ENCODE peak calls at places on chromosomes 1 and 21, in ten cellular contexts. Q is right atrium auricular region, C is fibroblast of pulmonary artery, Z is CD14-positive monocyte, W is A549, L is esophagus muscularis mucosa, U is lower leg skin, M is heart left ventricle, A is foreskin fibroblast, P is cardiac muscle cell. D is an unnamed sample.

GRCh38 chr1:189513091-189513490 is 964.6 kb downstream of the BRINP3 start:
- DNase-seq in Q (no peak), C (no peak), Z (peak), W (no peak), L (no peak), U (no peak), M (no peak), A (no peak), P (no peak), D (no peak)

GRCh38 chr1:153880962-153881361 is 41.8 kb downstream of the GATAD2B start:
- DNase-seq in Q (peak), C (peak), Z (peak), W (peak), L (peak), U (peak), M (peak), A (peak), P (peak), D (peak)

GRCh38 chr21:17454315-17455027 is 58.4 kb upstream of the CXADR start:
- DNase-seq in Q (no peak), C (peak), Z (no peak), W (peak), L (peak), U (peak), M (peak), A (peak), P (peak), D (peak)

GRCh38 chr1:153494976-153495535 is 34.6 kb upstream of the S100A7 start:
- DNase-seq in Q (no peak), C (peak), Z (peak), W (peak), L (no peak), U (peak), M (peak), A (no peak), P (peak), D (peak)

GRCh38 chr1:15997637-15998280 is 6.3 kb upstream of the SRARP start:
- DNase-seq in Q (no peak), C (no peak), Z (no peak), W (no peak), L (no peak), U (no peak), M (no peak), A (no peak), P (no peak), D (no peak)

GRCh38 chr1:110136911-110137310 is 13.4 kb upstream of the SLC6A17 start:
- DNase-seq in Q (no peak), C (no peak), Z (no peak), W (no peak), L (no peak), U (no peak), M (no peak), A (no peak), P (no peak), D (no peak)

GRCh38 chr1:203103201-203103600 is 17.4 kb upstream of the MYOG start:
- DNase-seq in Q (peak), C (no peak), Z (no peak), W (no peak), L (no peak), U (peak), M (no peak), A (no peak), P (no peak), D (no peak)

GRCh38 chr1:33002006-33002405 is 34.7 kb downstream of the AK2 start:
- DNase-seq in Q (no peak), C (no peak), Z (no peak), W (no peak), L (no peak), U (no peak), M (no peak), A (no peak), P (no peak), D (no peak)

GRCh38 chr1:24683713-24684162 is 40.6 kb downstream of the SRRM1 start:
- DNase-seq in Q (no peak), C (peak), Z (no peak), W (peak), L (no peak), U (no peak), M (no peak), A (peak), P (peak), D (no peak)

GRCh38 chr1:234538930-234539649 is 60.1 kb upstream of the TARBP1 start:
- DNase-seq in Q (peak), C (no peak), Z (no peak), W (no peak), L (no peak), U (peak), M (peak), A (no peak), P (no peak), D (no peak)

GRCh38 chr1:91793877-91794276 is 92.1 kb downstream of the TGFBR3 start:
- DNase-seq in Q (no peak), C (no peak), Z (no peak), W (no peak), L (no peak), U (no peak), M (no peak), A (no peak), P (no peak), D (no peak)

GRCh38 chr1:24959623-24959975 is 29.5 kb upstream of the RUNX3 start:
- DNase-seq in Q (no peak), C (no peak), Z (no peak), W (no peak), L (no peak), U (no peak), M (no peak), A (no peak), P (no peak), D (no peak)

GRCh38 chr1:165501351-165501974 is 42.3 kb upstream of the LRRC52 start:
- DNase-seq in Q (no peak), C (no peak), Z (no peak), W (no peak), L (peak), U (no peak), M (no peak), A (no peak), P (no peak), D (no peak)

GRCh38 chr1:41221995-41222991 is 19.8 kb downstream of the SCMH1 start:
- DNase-seq in Q (no peak), C (peak), Z (no peak), W (no peak), L (no peak), U (no peak), M (no peak), A (no peak), P (peak), D (no peak)

GRCh38 chr1:228941673-228942072 is 206.4 kb downstream of the RHOU start:
- DNase-seq in Q (no peak), C (no peak), Z (no peak), W (no peak), L (no peak), U (no peak), M (no peak), A (no peak), P (no peak), D (no peak)

GRCh38 chr1:161196521-161197451 is 2.1 kb downstream of the ADAMTS4 start:
- DNase-seq in Q (no peak), C (peak), Z (no peak), W (no peak), L (no peak), U (no peak), M (peak), A (peak), P (peak), D (no peak)

GRCh38 chr1:25020173-25020840 is 90.2 kb upstream of the RUNX3 start:
- DNase-seq in Q (no peak), C (no peak), Z (no peak), W (no peak), L (no peak), U (no peak), M (no peak), A (no peak), P (no peak), D (no peak)

GRCh38 chr1:79373481-79374132 is 367.1 kb upstream of the ADGRL4 start:
- DNase-seq in Q (no peak), C (peak), Z (no peak), W (no peak), L (no peak), U (no peak), M (no peak), A (peak), P (peak), D (no peak)

GRCh38 chr1:93255222-93256079 is 74.9 kb downstream of the CCDC18 start:
- DNase-seq in Q (no peak), C (peak), Z (no peak), W (no peak), L (no peak), U (no peak), M (no peak), A (peak), P (peak), D (no peak)

GRCh38 chr1:202584707-202585590 is 125.3 kb downstream of the SYT2 start:
- DNase-seq in Q (no peak), C (no peak), Z (no peak), W (no peak), L (no peak), U (no peak), M (no peak), A (no peak), P (no peak), D (no peak)

GRCh38 chr1:19205403-19205802 is 4.7 kb downstream of the UBR4 start:
- DNase-seq in Q (no peak), C (no peak), Z (no peak), W (no peak), L (no peak), U (no peak), M (no peak), A (no peak), P (no peak), D (no peak)

GRCh38 chr1:235601087-235601486 is 48.5 kb downstream of the GNG4 start:
- DNase-seq in Q (no peak), C (peak), Z (no peak), W (peak), L (no peak), U (no peak), M (no peak), A (no peak), P (peak), D (no peak)

GRCh38 chr1:235599536-235599935 is 50.0 kb downstream of the GNG4 start:
- DNase-seq in Q (no peak), C (no peak), Z (no peak), W (peak), L (no peak), U (no peak), M (no peak), A (no peak), P (no peak), D (no peak)

GRCh38 chr1:235595079-235595478 is 54.5 kb downstream of the GNG4 start:
- DNase-seq in Q (no peak), C (no peak), Z (no peak), W (no peak), L (no peak), U (no peak), M (no peak), A (no peak), P (no peak), D (no peak)

DNA sequence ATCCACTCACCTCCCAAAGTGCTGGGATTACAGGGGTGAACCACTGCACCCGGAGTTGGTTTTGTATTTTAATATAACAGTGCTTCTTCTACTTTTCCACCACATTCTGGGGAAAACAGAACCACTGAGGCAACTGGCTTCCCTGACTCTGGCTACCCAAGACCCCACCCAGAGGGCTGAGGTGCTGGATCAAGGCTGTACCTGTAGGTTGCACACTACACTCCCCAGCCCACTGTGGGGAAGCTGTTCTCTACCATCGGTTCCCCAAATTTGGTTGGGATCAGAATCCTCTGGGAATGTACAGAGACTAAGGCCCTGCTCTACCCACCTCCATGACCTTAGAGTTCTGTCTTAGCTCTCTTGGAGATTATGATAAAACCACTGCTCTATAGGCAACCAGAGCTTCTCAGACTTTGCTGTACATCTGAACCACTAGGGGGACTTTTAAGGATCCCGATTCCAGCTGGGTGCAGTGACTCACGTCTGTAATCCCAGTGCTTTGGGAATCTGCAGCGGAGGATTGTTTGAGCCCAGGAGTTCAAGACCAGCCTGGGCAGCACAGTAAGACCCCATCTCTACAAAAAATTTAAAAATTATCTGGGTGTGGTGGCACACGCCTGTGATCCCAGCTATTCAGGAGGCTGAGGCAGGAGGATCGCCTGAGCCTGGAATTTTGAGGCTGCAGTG is 51.6 kb downstream of the GNG4 start:
- DNase-seq in Q (no peak), C (peak), Z (no peak), W (peak), L (no peak), U (no peak), M (no peak), A (peak), P (peak), D (no peak)
- TF ChIP-seq CTCF in Q (no peak), C (peak), Z (peak), W (peak), L (no peak), U (no peak), M (peak), A (peak), P (peak), D (peak)

GRCh38 chr1:198553017-198553416 is 12.5 kb upstream of the ATP6V1G3 start:
- DNase-seq in Q (no peak), C (no peak), Z (no peak), W (no peak), L (no peak), U (no peak), M (no peak), A (no peak), P (no peak), D (no peak)
- TF ChIP-seq CTCF in Q (no peak), C (no peak), Z (no peak), W (no peak), L (no peak), U (no peak), M (no peak), A (no peak), P (no peak), D (peak)

DNA sequence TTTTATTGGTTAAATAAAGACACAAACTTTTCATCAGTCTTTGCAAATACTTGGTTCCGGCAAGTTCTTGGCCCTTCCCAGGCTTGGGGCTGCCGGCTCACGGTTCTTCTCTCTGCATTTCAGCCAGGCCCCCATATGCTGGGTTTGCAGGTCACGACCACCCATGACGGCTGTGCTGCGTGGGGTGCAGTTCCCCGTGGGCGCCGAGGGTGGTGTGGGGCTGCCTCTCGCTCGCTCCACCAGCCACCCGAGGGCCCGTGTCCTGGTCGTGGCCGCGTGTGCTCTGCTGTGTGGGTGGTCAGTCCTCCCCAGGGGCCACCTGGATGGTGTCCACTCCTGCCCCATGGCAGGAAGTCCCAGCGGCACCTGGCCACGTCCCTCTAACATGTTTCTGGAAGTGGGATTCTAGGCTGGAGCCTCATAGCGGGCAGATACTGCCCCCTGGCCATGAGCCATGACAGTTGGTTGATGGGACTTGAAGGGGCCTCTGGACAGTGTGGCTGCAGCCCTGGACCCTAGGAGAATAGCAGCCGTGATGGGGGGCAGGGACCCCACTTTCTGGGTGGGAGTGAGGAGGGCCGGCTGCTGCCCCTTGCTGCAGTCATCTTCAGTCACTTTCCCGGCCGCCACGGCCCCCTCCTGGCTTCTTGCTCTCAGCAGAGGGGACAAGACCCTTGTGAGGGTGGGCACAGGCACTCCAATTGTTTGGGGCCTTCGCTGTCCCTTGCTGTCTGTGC is 46.3 kb downstream of the SKI start:
- DNase-seq in Q (no peak), C (no peak), Z (no peak), W (no peak), L (no peak), U (no peak), M (no peak), A (no peak), P (no peak), D (no peak)
- TF ChIP-seq CTCF in Q (peak), C (no peak), Z (no peak), W (no peak), L (no peak), U (no peak), M (no peak), A (no peak), P (no peak), D (no peak)

GRCh38 chr21:42495765-42496119 is 282 bp downstream of the RSPH1 start:
- DNase-seq in Q (no peak), C (peak), Z (no peak), W (no peak), L (no peak), U (no peak), M (no peak), A (peak), P (peak), D (no peak)

GRCh38 chr21:42493109-42494060 is 2.6 kb downstream of the RSPH1 start:
- DNase-seq in Q (peak), C (no peak), Z (no peak), W (no peak), L (no peak), U (no peak), M (no peak), A (no peak), P (no peak), D (peak)

GRCh38 chr21:42496120-42496838 is at the start of gene RSPH1:
- DNase-seq in Q (peak), C (peak), Z (peak), W (peak), L (peak), U (peak), M (peak), A (peak), P (peak), D (peak)

GRCh38 chr21:42496839-42497202 is 797 bp upstream of the RSPH1 start:
- DNase-seq in Q (no peak), C (no peak), Z (no peak), W (peak), L (no peak), U (no peak), M (no peak), A (no peak), P (peak), D (no peak)

DNA sequence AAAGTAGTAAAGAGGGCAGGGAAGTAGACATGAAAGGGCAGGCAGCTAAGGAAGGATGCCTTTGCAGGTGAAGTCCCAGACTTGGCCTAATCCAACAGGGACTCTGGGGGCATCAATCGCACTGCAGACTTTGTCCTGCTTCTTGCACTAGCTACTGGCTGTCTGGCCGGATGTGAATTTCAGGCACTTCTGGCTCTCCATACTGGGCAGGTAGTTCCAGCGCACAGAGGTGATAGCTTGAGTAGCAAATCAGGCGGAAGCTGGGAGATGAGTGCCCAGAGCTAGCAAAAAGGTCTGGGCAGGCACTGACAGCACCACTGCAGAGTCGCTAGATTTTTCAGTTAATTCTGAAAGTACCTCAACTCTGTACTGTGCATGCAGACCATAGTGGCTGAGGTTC is 997 bp downstream of the RSPH1 start:
- DNase-seq in Q (no peak), C (no peak), Z (no peak), W (no peak), L (no peak), U (no peak), M (no peak), A (no peak), P (no peak), D (no peak)
- TF ChIP-seq CTCF in Q (no peak), C (no peak), Z (no peak), W (no peak), L (no peak), U (no peak), M (no peak), A (no peak), P (no peak), D (no peak)

DNA sequence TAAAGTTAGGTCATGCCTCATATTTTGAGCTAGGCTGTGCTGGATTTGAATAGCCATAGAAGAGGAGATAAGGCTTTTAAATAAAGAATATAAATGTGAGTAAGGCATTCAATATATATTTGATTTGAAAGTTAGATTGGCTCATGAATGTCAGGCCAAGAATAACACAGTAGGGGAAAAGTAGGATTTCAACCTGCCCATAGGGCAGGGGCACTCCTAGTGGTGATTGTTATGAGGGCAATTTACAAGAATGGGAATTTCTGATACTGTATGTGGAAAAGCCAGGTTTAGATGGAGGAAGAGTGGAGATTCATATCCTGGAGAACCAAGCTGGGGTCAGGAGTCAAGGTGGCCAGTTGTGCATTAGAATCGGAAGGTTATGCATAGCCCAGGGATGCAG is 74.9 kb downstream of the DNAH14 start:
- DNase-seq in Q (no peak), C (peak), Z (no peak), W (peak), L (no peak), U (no peak), M (no peak), A (no peak), P (no peak), D (no peak)
- TF ChIP-seq CTCF in Q (no peak), C (peak), Z (no peak), W (peak), L (no peak), U (no peak), M (no peak), A (peak), P (peak), D (peak)

GRCh38 chr1:1621173-1621661 is 5.9 kb downstream of the MIB2 start:
- DNase-seq in Q (no peak), C (no peak), Z (no peak), W (no peak), L (no peak), U (no peak), M (peak), A (no peak), P (no peak), D (no peak)

GRCh38 chr1:1623631-1624442 is 8.1 kb upstream of the MMP23B start:
- DNase-seq in Q (no peak), C (no peak), Z (no peak), W (no peak), L (no peak), U (no peak), M (no peak), A (no peak), P (no peak), D (no peak)

GRCh38 chr1:1623181-1623630 is 7.9 kb downstream of the MIB2 start:
- DNase-seq in Q (no peak), C (no peak), Z (no peak), W (no peak), L (no peak), U (no peak), M (no peak), A (no peak), P (no peak), D (no peak)

GRCh38 chr1:1621682-1622577 is 6.6 kb downstream of the MIB2 start:
- DNase-seq in Q (no peak), C (no peak), Z (no peak), W (no peak), L (no peak), U (no peak), M (peak), A (no peak), P (no peak), D (no peak)

DNA sequence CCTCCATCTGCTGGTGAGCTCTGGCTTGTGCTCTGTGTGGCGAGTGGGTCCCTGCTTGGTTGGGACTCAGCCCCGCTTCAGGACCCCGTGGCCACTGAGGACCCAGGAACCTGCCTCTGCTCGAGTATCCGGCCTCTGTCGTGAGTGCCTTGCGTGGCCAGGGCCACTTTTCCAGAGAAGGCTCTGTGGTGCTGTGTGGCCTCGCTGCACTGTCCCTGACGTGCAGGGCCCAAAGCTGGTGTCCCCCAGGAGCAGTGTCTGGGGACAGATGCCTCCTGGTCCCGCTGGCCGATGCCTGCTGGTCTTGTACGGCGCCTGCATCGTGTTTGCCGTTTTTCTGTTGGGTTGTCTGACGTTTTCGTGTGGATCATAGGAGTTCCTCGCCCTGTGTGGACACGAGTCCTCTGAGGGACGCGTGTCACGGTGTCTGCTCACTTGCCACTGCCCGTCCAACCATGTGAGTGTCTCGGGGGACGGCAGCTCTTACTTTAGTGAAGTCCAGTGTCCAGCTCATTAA is 7.3 kb downstream of the MIB2 start:
- DNase-seq in Q (no peak), C (no peak), Z (no peak), W (no peak), L (no peak), U (no peak), M (peak), A (no peak), P (no peak), D (no peak)
- TF ChIP-seq CTCF in Q (no peak), C (no peak), Z (no peak), W (no peak), L (no peak), U (no peak), M (no peak), A (no peak), P (no peak), D (no peak)

GRCh38 chr1:159835862-159836518 is 9.3 kb downstream of the SLAMF8 start:
- DNase-seq in Q (no peak), C (peak), Z (no peak), W (no peak), L (no peak), U (no peak), M (no peak), A (no peak), P (peak), D (no peak)
- TF ChIP-seq CTCF in Q (peak), C (peak), Z (no peak), W (peak), L (no peak), U (no peak), M (peak), A (no peak), P (peak), D (peak)

D was measured in type B pancreatic cell.